ENCODE peak calls at places on chromosomes 16 and 17, in five cellular contexts. C, B, Z, N and U are unnamed samples.

GRCh38 chr16:81996664-81997529 is 14.4 kb downstream of the SDR42E1 start:
- DNase-seq in B (peak; percentile 92), Z (peak; percentile 38), C (no peak), N (peak; percentile 46), U (peak; percentile 41)

GRCh38 chr16:58336332-58337089 is 41.7 kb upstream of the PRSS54 start:
- DNase-seq in C (peak; percentile 60), Z (peak; percentile 62), N (peak; percentile 68), B (peak; percentile 95), U (peak; percentile 65)

GRCh38 chr16:53849994-53850393 is 146.0 kb downstream of the FTO start:
- DNase-seq in N (no peak), Z (no peak), C (no peak), B (no peak), U (no peak)

GRCh38 chr17:43800736-43801135 is 20.5 kb downstream of the CFAP97D1 start:
- DNase-seq in B (no peak), N (no peak), Z (no peak), C (no peak), U (no peak)

GRCh38 chr17:50564916-50565315 is 4.4 kb downstream of the CACNA1G start:
- DNase-seq in N (no peak), C (no peak), B (no peak), Z (peak; percentile 23), U (no peak)

GRCh38 chr17:80033840-80034239 is 1.8 kb downstream of the TBC1D16 start:
- DNase-seq in N (no peak), Z (no peak), C (no peak), B (no peak), U (no peak)

GRCh38 chr17:13786000-13786598 is 184.4 kb upstream of the HS3ST3A1 start:
- DNase-seq in C (no peak), Z (no peak), N (no peak), B (no peak), U (no peak)

GRCh38 chr16:56506941-56507340 is 12.9 kb downstream of the BBS2 start:
- DNase-seq in C (no peak), Z (peak; percentile 70), N (no peak), B (no peak), U (no peak)

GRCh38 chr17:8766731-8767130 is 8.4 kb upstream of the SPDYE4 start:
- DNase-seq in C (no peak), N (no peak), Z (peak; percentile 74), B (no peak), U (no peak)

GRCh38 chr17:77853208-77853977 is 105.1 kb upstream of the TNRC6C start:
- DNase-seq in N (no peak), C (no peak), Z (no peak), B (no peak), U (no peak)